ENCODE peak calls at places on chromosomes 6 and 20, in four cellular contexts. G is left ventricle myocardium inferior, E is IMR-90, D is lower lobe of right lung. C is an unnamed sample.

GRCh38 chr6:131413191-131413830 is 159.7 kb upstream of the ARG1 start:
- DNase-seq in D (no peak), G (no peak), E (no peak), C (no peak)

GRCh38 chr6:24394777-24395437 is 7.8 kb upstream of the MRS2 start:
- DNase-seq in G (no peak), E (peak; percentile 91), D (no peak), C (no peak)

GRCh38 chr6:84278311-84278710 is 50.9 kb upstream of the CEP162 start:
- DNase-seq in D (no peak), G (no peak), E (no peak), C (no peak)

GRCh38 chr6:13615802-13616140 is 636 bp downstream of the NOL7 start:
- DNase-seq in E (peak; percentile 35), D (peak; percentile 72), G (peak; percentile 53), C (no peak)

GRCh38 chr20:44743916-44744655 is 1.6 kb upstream of the KCNK15 start:
- DNase-seq in D (no peak), G (no peak), E (no peak), C (no peak)

GRCh38 chr20:54820392-54820791 is 345.0 kb downstream of the DOK5 start:
- DNase-seq in D (no peak), G (no peak), E (no peak), C (no peak)

GRCh38 chr6:33126101-33126714 is 50.4 kb downstream of the HLA-DPB1 start:
- DNase-seq in E (peak; percentile 12), G (peak; percentile 73), D (peak; percentile 88), C (peak; percentile 36)

GRCh38 chr20:12728782-12729181 is 280.0 kb upstream of the SPTLC3 start:
- DNase-seq in D (no peak), E (no peak), G (no peak), C (no peak)

GRCh38 chr6:53926505-53926904 is 131.7 kb downstream of the LRRC1 start:
- DNase-seq in D (no peak), G (no peak), E (peak; percentile 40), C (no peak)

GRCh38 chr20:44576297-44576696 is 6.1 kb upstream of the PKIG start:
- DNase-seq in G (no peak), D (no peak), E (peak; percentile 67), C (no peak)

GRCh38 chr6:154548130-154548830 is 37.8 kb upstream of the CNKSR3 start:
- DNase-seq in G (peak; percentile 20), D (peak; percentile 53), E (peak; percentile 45), C (no peak)

GRCh38 chr6:110731196-110731595 is 84.1 kb downstream of the CDK19 start:
- DNase-seq in G (no peak), D (no peak), E (no peak), C (no peak)

GRCh38 chr6:17504005-17504404 is 96.1 kb upstream of the FAM8A1 start:
- DNase-seq in E (no peak), D (no peak), G (no peak), C (no peak)

GRCh38 chr20:1803216-1804128 is 91.7 kb upstream of the SIRPA start:
- DNase-seq in E (peak; percentile 60), D (peak; percentile 88), G (peak; percentile 72), C (peak; percentile 22)

GRCh38 chr6:37175332-37176267 is 5.6 kb downstream of the PIM1 start:
- DNase-seq in G (no peak), D (no peak), E (no peak), C (no peak)

GRCh38 chr6:37174515-37175331 is 4.8 kb downstream of the PIM1 start:
- DNase-seq in G (no peak), D (no peak), E (no peak), C (no peak)

GRCh38 chr6:37177950-37178517 is 8.1 kb downstream of the PIM1 start:
- DNase-seq in G (no peak), D (no peak), E (no peak), C (no peak)

GRCh38 chr6:37177083-37177949 is 7.4 kb downstream of the PIM1 start:
- DNase-seq in E (no peak), G (no peak), D (no peak), C (no peak)

GRCh38 chr6:37176268-37177082 is 6.5 kb downstream of the PIM1 start:
- DNase-seq in D (no peak), G (no peak), E (no peak), C (no peak)
- H3K4me3 ChIP-seq in D (no peak overlapping the region), G (no peak overlapping the region), E (no peak overlapping the region), C (no peak overlapping the region)

DNA sequence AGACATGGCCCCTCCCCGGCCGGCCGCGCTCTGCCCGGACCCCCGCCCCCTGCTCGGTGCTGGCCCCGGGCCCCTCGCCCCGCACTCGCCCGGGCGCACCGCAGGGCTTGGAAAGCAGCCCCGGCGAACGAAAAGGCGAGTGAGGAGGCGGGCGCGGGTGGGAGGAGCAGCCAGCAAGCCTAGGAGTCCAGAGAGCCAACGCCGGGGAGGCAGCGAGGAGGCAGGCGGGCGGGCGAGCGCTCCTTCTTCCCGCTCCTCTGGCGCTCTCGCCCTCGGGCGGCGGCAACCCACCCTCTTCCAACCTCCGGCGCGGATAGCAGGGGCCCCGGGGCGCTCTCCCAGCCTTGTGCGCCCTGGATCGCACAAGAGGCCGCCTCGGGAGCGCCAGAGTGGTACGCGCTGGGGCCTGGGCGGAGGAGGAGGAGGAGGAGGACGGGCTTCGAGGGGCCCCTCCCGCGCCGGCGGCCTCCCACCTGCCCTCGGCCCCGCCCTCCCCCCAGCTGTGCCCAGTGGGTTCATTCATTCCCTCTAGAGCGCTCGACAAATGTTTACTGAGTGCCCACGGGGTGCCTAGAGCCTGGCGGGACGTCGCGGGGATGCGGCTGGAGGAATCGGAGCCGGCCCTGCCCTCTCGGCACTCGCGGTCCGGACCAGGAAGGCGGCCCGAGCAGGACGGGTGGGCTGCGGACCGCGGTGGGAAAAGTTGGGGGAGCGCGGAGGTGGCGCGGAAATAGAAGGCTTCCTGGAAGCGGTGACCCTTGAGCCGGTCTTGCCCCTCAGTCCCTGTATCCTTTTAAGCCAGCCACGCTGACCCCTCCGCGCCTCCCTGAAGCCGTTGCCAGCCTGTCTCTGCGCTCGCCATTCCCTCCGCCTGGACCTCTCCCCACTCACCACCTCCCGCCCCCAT is at the start of gene BMP7:
- DNase-seq in G (no peak), D (no peak), E (no peak), C (no peak)
- H3K4me1 ChIP-seq in G (peaks cover 25% of the 10 kb centered on the region), D (no peaks in the 10 kb centered on the region), E (no peaks in the 10 kb centered on the region), C (no peaks in the 10 kb centered on the region)

GRCh38 chr6:142871910-142872331 is 73.1 kb downstream of the HIVEP2 start:
- DNase-seq in D (no peak), G (no peak), E (peak; percentile 96), C (peak; percentile 55)

GRCh38 chr6:142867355-142867801 is 77.6 kb downstream of the HIVEP2 start:
- DNase-seq in G (no peak), E (peak; percentile 29), D (no peak), C (no peak)

GRCh38 chr6:142870787-142871371 is 74.1 kb downstream of the HIVEP2 start:
- DNase-seq in G (no peak), E (no peak), D (no peak), C (no peak)

GRCh38 chr6:142868917-142869316 is 76.1 kb downstream of the HIVEP2 start:
- DNase-seq in G (no peak), D (no peak), E (no peak), C (no peak)

GRCh38 chr6:142867988-142868818 is 76.8 kb downstream of the HIVEP2 start:
- DNase-seq in D (no peak), E (peak; percentile 51), G (no peak), C (no peak)
- H3K4me3 ChIP-seq in D (no peak overlapping the region), E (peak overlapping the region; percentile 36), G (peak overlapping the region; percentile 36), C (no peak overlapping the region)

GRCh38 chr20:23878787-23879186 is 761 bp downstream of the CST5 start:
- DNase-seq in D (no peak), E (no peak), G (no peak), C (no peak)
- H3K4me1 ChIP-seq in D (no peaks in the 10 kb centered on the region), E (no peaks in the 10 kb centered on the region), G (no peaks in the 10 kb centered on the region), C (peaks cover 8% of the 10 kb centered on the region)

GRCh38 chr20:45813489-45813888 is 1.0 kb downstream of the UBE2C start:
- DNase-seq in E (no peak), D (no peak), G (no peak), C (no peak)
- H3K4me3 ChIP-seq in E (peak overlapping the region; percentile 53), D (no peak overlapping the region), G (no peak overlapping the region), C (no peak overlapping the region)

DNA sequence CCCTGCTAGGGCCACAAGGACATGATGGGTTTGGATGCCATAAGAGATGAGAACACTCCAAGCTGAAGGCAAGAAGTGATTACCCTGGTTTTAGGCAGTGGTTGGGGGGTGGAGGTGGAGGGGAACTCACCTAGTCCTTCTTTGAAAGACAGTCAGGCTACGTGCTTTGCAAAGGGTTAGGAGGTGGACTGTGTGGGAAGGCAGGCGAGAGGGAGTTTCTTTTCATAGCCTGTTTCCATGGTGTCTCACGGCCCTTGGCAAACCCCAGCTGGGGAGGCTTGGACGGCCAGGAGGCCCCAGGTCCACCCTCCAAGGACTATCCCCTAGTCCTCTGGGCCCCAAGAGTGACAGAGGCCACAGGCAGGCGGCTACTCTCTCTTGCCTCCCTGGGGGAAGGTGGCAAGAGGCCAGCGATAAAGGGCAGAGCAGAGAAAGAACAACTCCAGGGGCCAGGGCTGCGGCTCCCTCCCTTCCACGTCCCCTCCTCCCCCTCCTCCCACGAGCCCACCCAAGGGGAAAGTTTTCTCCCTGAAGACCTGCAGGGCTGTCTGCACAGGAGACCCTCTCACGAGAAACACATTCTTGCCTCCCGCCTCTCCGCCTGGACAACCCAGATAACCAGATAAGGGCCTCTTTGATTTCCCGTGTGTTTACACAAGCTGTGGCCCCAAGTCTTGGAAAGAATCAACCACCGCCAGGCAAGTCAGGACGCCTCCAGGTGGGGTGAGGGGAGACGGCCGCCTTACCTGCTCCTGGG is 74.4 kb downstream of the NOL4L start:
- DNase-seq in E (no peak), G (no peak), D (no peak), C (no peak)
- H3K4me1 ChIP-seq in E (peaks cover 4% of the 10 kb centered on the region), G (no peaks in the 10 kb centered on the region), D (peaks cover 21% of the 10 kb centered on the region), C (peaks cover 78% of the 10 kb centered on the region)

GRCh38 chr6:7975764-7976146 is 65.2 kb upstream of the TXNDC5 start:
- DNase-seq in E (no peak), D (no peak), G (peak; percentile 34), C (no peak)

GRCh38 chr6:7974932-7975763 is 64.6 kb upstream of the TXNDC5 start:
- DNase-seq in E (peak; percentile 92), D (peak; percentile 59), G (peak; percentile 84), C (no peak)

GRCh38 chr6:7974553-7974931 is 64.0 kb upstream of the TXNDC5 start:
- DNase-seq in D (no peak), E (no peak), G (no peak), C (no peak)

GRCh38 chr6:7978736-7979135 is 68.1 kb upstream of the TXNDC5 start:
- DNase-seq in E (no peak), G (no peak), D (no peak), C (no peak)

GRCh38 chr6:7976485-7977010 is 66.0 kb upstream of the TXNDC5 start:
- DNase-seq in E (no peak), G (no peak), D (no peak), C (no peak)
- H3K4me3 ChIP-seq in E (no peak overlapping the region), G (no peak overlapping the region), D (no peak overlapping the region), C (no peak overlapping the region)

DNA sequence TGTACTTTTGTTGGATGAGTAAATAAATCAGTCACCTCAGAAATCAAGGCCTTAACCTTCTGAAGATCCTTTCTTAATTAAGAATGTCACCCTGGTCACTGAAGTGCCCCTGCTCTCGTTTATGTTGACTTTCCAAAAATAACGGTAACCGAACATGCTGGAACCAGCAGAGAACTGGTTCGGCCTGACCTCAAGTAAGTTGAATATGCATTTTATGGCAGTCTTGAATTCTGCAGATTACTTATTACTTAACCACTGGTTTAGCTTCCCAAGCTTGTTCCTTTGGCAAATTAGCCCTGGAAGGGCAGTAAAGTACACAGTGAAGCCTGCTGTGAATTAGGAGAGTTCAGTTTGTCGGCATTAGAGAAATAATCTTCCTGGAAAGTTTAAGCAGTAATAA is 12.2 kb downstream of the MAPRE1 start:
- DNase-seq in G (no peak), D (no peak), E (no peak), C (no peak)
- H3K4me1 ChIP-seq in G (peaks cover 41% of the 10 kb centered on the region), D (peaks cover 32% of the 10 kb centered on the region), E (peaks cover 15% of the 10 kb centered on the region), C (peaks cover 8% of the 10 kb centered on the region)

C was measured in naive thymus-derived CD4-positive, alpha-beta T cell.